ENCODE peak calls at places on chromosome 12, in nine cellular contexts. One of them, this sample, is unnamed.

GRCh38 chr12:42267408-42268190 is 29.6 kb upstream of the YAF2 start:
- DNase-seq in mucosa of gallbladder: no peak
- DNase-seq in T-helper 2 cell: no peak
- DNase-seq in islet precursor cell: peak; percentile 63
- DNase-seq in T47D: no peak
- DNase-seq in left lobe of liver: no peak
- DNase-seq in foreskin fibroblast: no peak
- DNase-seq in COR-L47: no peak
- DNase-seq in mesenteric fat pad: no peak
- DNase-seq in this sample: no peak

GRCh38 chr12:22042981-22043669 is 2.9 kb upstream of the CMAS start:
- DNase-seq in foreskin fibroblast: peak; percentile 47
- DNase-seq in left lobe of liver: no peak
- DNase-seq in T-helper 2 cell: no peak
- DNase-seq in mesenteric fat pad: no peak
- DNase-seq in mucosa of gallbladder: no peak
- DNase-seq in islet precursor cell: no peak
- DNase-seq in COR-L47: no peak
- DNase-seq in T47D: peak; percentile 36
- DNase-seq in this sample: no peak

GRCh38 chr12:31803306-31804184 is 74.7 kb upstream of the AMN1 start:
- DNase-seq in T-helper 2 cell: no peak
- DNase-seq in islet precursor cell: peak; percentile 21
- DNase-seq in left lobe of liver: no peak
- DNase-seq in T47D: peak; percentile 32
- DNase-seq in foreskin fibroblast: no peak
- DNase-seq in mucosa of gallbladder: no peak
- DNase-seq in mesenteric fat pad: no peak
- DNase-seq in COR-L47: no peak
- DNase-seq in this sample: no peak

GRCh38 chr12:44889871-44890270 is 13.8 kb upstream of the NELL2 start:
- DNase-seq in T47D: peak; percentile 6
- DNase-seq in islet precursor cell: no peak
- DNase-seq in left lobe of liver: no peak
- DNase-seq in foreskin fibroblast: no peak
- DNase-seq in T-helper 2 cell: no peak
- DNase-seq in COR-L47: no peak
- DNase-seq in mesenteric fat pad: no peak
- DNase-seq in mucosa of gallbladder: no peak
- DNase-seq in this sample: no peak

GRCh38 chr12:124390442-124391116 is 95.7 kb downstream of the RFLNA start:
- DNase-seq in T47D: no peak
- DNase-seq in COR-L47: no peak
- DNase-seq in mesenteric fat pad: no peak
- DNase-seq in left lobe of liver: no peak
- DNase-seq in islet precursor cell: no peak
- DNase-seq in T-helper 2 cell: no peak
- DNase-seq in foreskin fibroblast: peak; percentile 72
- DNase-seq in mucosa of gallbladder: peak; percentile 59
- DNase-seq in this sample: peak; percentile 79

GRCh38 chr12:12788131-12788530 is 2.7 kb downstream of the APOLD1 start:
- DNase-seq in mucosa of gallbladder: no peak
- DNase-seq in mesenteric fat pad: no peak
- DNase-seq in islet precursor cell: no peak
- DNase-seq in T-helper 2 cell: no peak
- DNase-seq in COR-L47: no peak
- DNase-seq in left lobe of liver: no peak
- DNase-seq in foreskin fibroblast: no peak
- DNase-seq in T47D: no peak
- DNase-seq in this sample: peak; percentile 16

GRCh38 chr12:623865-624372 is 39.3 kb downstream of the NINJ2 start:
- DNase-seq in left lobe of liver: no peak
- DNase-seq in T-helper 2 cell: no peak
- DNase-seq in mucosa of gallbladder: no peak
- DNase-seq in COR-L47: no peak
- DNase-seq in T47D: no peak
- DNase-seq in mesenteric fat pad: no peak
- DNase-seq in islet precursor cell: no peak
- DNase-seq in foreskin fibroblast: no peak
- DNase-seq in this sample: no peak

GRCh38 chr12:82357340-82357739 is 847 bp downstream of the CCDC59 start:
- DNase-seq in COR-L47: no peak
- DNase-seq in islet precursor cell: no peak
- DNase-seq in left lobe of liver: no peak
- DNase-seq in mesenteric fat pad: no peak
- DNase-seq in T-helper 2 cell: no peak
- DNase-seq in foreskin fibroblast: no peak
- DNase-seq in T47D: no peak
- DNase-seq in mucosa of gallbladder: no peak
- DNase-seq in this sample: no peak

GRCh38 chr12:63098851-63099250 is 52.1 kb downstream of the AVPR1A start:
- DNase-seq in foreskin fibroblast: no peak
- DNase-seq in left lobe of liver: no peak
- DNase-seq in T-helper 2 cell: no peak
- DNase-seq in islet precursor cell: no peak
- DNase-seq in COR-L47: peak; percentile 10
- DNase-seq in T47D: peak; percentile 50
- DNase-seq in mucosa of gallbladder: no peak
- DNase-seq in mesenteric fat pad: no peak
- DNase-seq in this sample: no peak

GRCh38 chr12:27198036-27198435 is 46.0 kb upstream of the STK38L start:
- DNase-seq in mucosa of gallbladder: no peak
- DNase-seq in COR-L47: no peak
- DNase-seq in mesenteric fat pad: no peak
- DNase-seq in islet precursor cell: peak; percentile 76
- DNase-seq in T-helper 2 cell: no peak
- DNase-seq in foreskin fibroblast: peak; percentile 44
- DNase-seq in left lobe of liver: no peak
- DNase-seq in T47D: no peak
- DNase-seq in this sample: no peak

GRCh38 chr12:19018302-19018980 is 111.1 kb upstream of the PLEKHA5 start:
- DNase-seq in islet precursor cell: peak; percentile 57
- DNase-seq in mesenteric fat pad: no peak
- DNase-seq in left lobe of liver: no peak
- DNase-seq in T-helper 2 cell: no peak
- DNase-seq in COR-L47: no peak
- DNase-seq in foreskin fibroblast: peak; percentile 74
- DNase-seq in T47D: no peak
- DNase-seq in mucosa of gallbladder: no peak
- DNase-seq in this sample: no peak

GRCh38 chr12:75591628-75592027 is 80.2 kb upstream of the KRR1 start:
- DNase-seq in mesenteric fat pad: no peak
- DNase-seq in mucosa of gallbladder: no peak
- DNase-seq in foreskin fibroblast: no peak
- DNase-seq in islet precursor cell: no peak
- DNase-seq in left lobe of liver: no peak
- DNase-seq in T-helper 2 cell: no peak
- DNase-seq in COR-L47: no peak
- DNase-seq in T47D: no peak
- DNase-seq in this sample: no peak

GRCh38 chr12:43282106-43282505 is 269.9 kb downstream of the ADAMTS20 start:
- DNase-seq in mucosa of gallbladder: no peak
- DNase-seq in left lobe of liver: no peak
- DNase-seq in COR-L47: no peak
- DNase-seq in mesenteric fat pad: no peak
- DNase-seq in T47D: peak; percentile 48
- DNase-seq in T-helper 2 cell: no peak
- DNase-seq in islet precursor cell: no peak
- DNase-seq in foreskin fibroblast: no peak
- DNase-seq in this sample: no peak

GRCh38 chr12:131345521-131346436 is 365.1 kb upstream of the SFSWAP start:
- DNase-seq in mucosa of gallbladder: no peak
- DNase-seq in islet precursor cell: peak; percentile 53
- DNase-seq in foreskin fibroblast: no peak
- DNase-seq in T47D: no peak
- DNase-seq in mesenteric fat pad: peak; percentile 68
- DNase-seq in COR-L47: no peak
- DNase-seq in T-helper 2 cell: no peak
- DNase-seq in left lobe of liver: no peak
- DNase-seq in this sample: no peak

GRCh38 chr12:55718020-55718419 is 2.2 kb upstream of the RDH5 start:
- DNase-seq in COR-L47: no peak
- DNase-seq in mesenteric fat pad: no peak
- DNase-seq in left lobe of liver: no peak
- DNase-seq in T-helper 2 cell: no peak
- DNase-seq in foreskin fibroblast: no peak
- DNase-seq in T47D: no peak
- DNase-seq in mucosa of gallbladder: no peak
- DNase-seq in islet precursor cell: no peak
- DNase-seq in this sample: no peak

GRCh38 chr12:119365451-119365850 is 30.9 kb downstream of the CCDC60 start:
- DNase-seq in islet precursor cell: no peak
- DNase-seq in foreskin fibroblast: no peak
- DNase-seq in COR-L47: no peak
- DNase-seq in mesenteric fat pad: no peak
- DNase-seq in left lobe of liver: no peak
- DNase-seq in T47D: no peak
- DNase-seq in mucosa of gallbladder: no peak
- DNase-seq in T-helper 2 cell: no peak
- DNase-seq in this sample: no peak

GRCh38 chr12:48958049-48958388 is 732 bp upstream of the ARF3 start:
- DNase-seq in mucosa of gallbladder: no peak
- DNase-seq in foreskin fibroblast: no peak
- DNase-seq in T-helper 2 cell: no peak
- DNase-seq in left lobe of liver: no peak
- DNase-seq in COR-L47: no peak
- DNase-seq in T47D: no peak
- DNase-seq in mesenteric fat pad: no peak
- DNase-seq in islet precursor cell: no peak
- DNase-seq in this sample: no peak

GRCh38 chr12:68403711-68404110 is 71.5 kb upstream of the MDM1 start:
- DNase-seq in left lobe of liver: no peak
- DNase-seq in COR-L47: no peak
- DNase-seq in T-helper 2 cell: no peak
- DNase-seq in mucosa of gallbladder: no peak
- DNase-seq in T47D: peak; percentile 32
- DNase-seq in mesenteric fat pad: no peak
- DNase-seq in foreskin fibroblast: no peak
- DNase-seq in islet precursor cell: peak; percentile 12
- DNase-seq in this sample: no peak

GRCh38 chr12:117986705-117987469 is 18.1 kb upstream of the KSR2 start:
- DNase-seq in COR-L47: no peak
- DNase-seq in islet precursor cell: no peak
- DNase-seq in foreskin fibroblast: no peak
- DNase-seq in left lobe of liver: no peak
- DNase-seq in T-helper 2 cell: no peak
- DNase-seq in mesenteric fat pad: no peak
- DNase-seq in mucosa of gallbladder: no peak
- DNase-seq in T47D: no peak
- DNase-seq in this sample: no peak

GRCh38 chr12:106013941-106014340 is 124.8 kb downstream of the NUAK1 start:
- DNase-seq in islet precursor cell: no peak
- DNase-seq in mucosa of gallbladder: no peak
- DNase-seq in mesenteric fat pad: no peak
- DNase-seq in COR-L47: no peak
- DNase-seq in T-helper 2 cell: no peak
- DNase-seq in foreskin fibroblast: no peak
- DNase-seq in left lobe of liver: no peak
- DNase-seq in T47D: no peak
- DNase-seq in this sample: no peak

GRCh38 chr12:104219361-104219892 is 3.8 kb downstream of the TXNRD1 start:
- DNase-seq in T-helper 2 cell: no peak
- DNase-seq in islet precursor cell: no peak
- DNase-seq in foreskin fibroblast: peak; percentile 89
- DNase-seq in left lobe of liver: no peak
- DNase-seq in T47D: peak; percentile 63
- DNase-seq in COR-L47: peak; percentile 37
- DNase-seq in mesenteric fat pad: no peak
- DNase-seq in mucosa of gallbladder: peak; percentile 57
- DNase-seq in this sample: peak; percentile 60

GRCh38 chr12:86367137-86367536 is 110.9 kb upstream of the MGAT4C start:
- DNase-seq in foreskin fibroblast: no peak
- DNase-seq in COR-L47: no peak
- DNase-seq in islet precursor cell: no peak
- DNase-seq in T-helper 2 cell: no peak
- DNase-seq in left lobe of liver: no peak
- DNase-seq in mesenteric fat pad: no peak
- DNase-seq in mucosa of gallbladder: no peak
- DNase-seq in T47D: no peak
- DNase-seq in this sample: no peak

GRCh38 chr12:2957816-2958431 is 1.3 kb upstream of the TEAD4 start:
- DNase-seq in T-helper 2 cell: no peak
- DNase-seq in mesenteric fat pad: no peak
- DNase-seq in left lobe of liver: no peak
- DNase-seq in islet precursor cell: no peak
- DNase-seq in COR-L47: no peak
- DNase-seq in mucosa of gallbladder: no peak
- DNase-seq in T47D: no peak
- DNase-seq in foreskin fibroblast: no peak
- DNase-seq in this sample: no peak

GRCh38 chr12:131801254-131801866 is 26.8 kb upstream of the MMP17 start:
- DNase-seq in T-helper 2 cell: no peak
- DNase-seq in left lobe of liver: no peak
- DNase-seq in mesenteric fat pad: no peak
- DNase-seq in islet precursor cell: no peak
- DNase-seq in foreskin fibroblast: no peak
- DNase-seq in mucosa of gallbladder: no peak
- DNase-seq in COR-L47: no peak
- DNase-seq in T47D: no peak
- DNase-seq in this sample: no peak

GRCh38 chr12:67515679-67516363 is 132.7 kb upstream of the DYRK2 start:
- DNase-seq in T-helper 2 cell: peak; percentile 31
- DNase-seq in islet precursor cell: no peak
- DNase-seq in left lobe of liver: no peak
- DNase-seq in foreskin fibroblast: no peak
- DNase-seq in COR-L47: peak; percentile 81
- DNase-seq in mesenteric fat pad: no peak
- DNase-seq in mucosa of gallbladder: peak; percentile 45
- DNase-seq in T47D: no peak
- DNase-seq in this sample: no peak

GRCh38 chr12:104555650-104556049 is 98.9 kb downstream of the CHST11 start:
- DNase-seq in mucosa of gallbladder: no peak
- DNase-seq in T47D: peak; percentile 16
- DNase-seq in left lobe of liver: no peak
- DNase-seq in foreskin fibroblast: no peak
- DNase-seq in COR-L47: peak; percentile 94
- DNase-seq in islet precursor cell: peak; percentile 93
- DNase-seq in mesenteric fat pad: no peak
- DNase-seq in T-helper 2 cell: no peak
- DNase-seq in this sample: no peak

GRCh38 chr12:113734503-113734902 is 231.6 kb downstream of the RBM19 start:
- DNase-seq in T47D: no peak
- DNase-seq in left lobe of liver: no peak
- DNase-seq in COR-L47: no peak
- DNase-seq in T-helper 2 cell: no peak
- DNase-seq in foreskin fibroblast: no peak
- DNase-seq in mucosa of gallbladder: no peak
- DNase-seq in mesenteric fat pad: no peak
- DNase-seq in islet precursor cell: no peak
- DNase-seq in this sample: no peak

GRCh38 chr12:58395470-58395869 is 454.1 kb downstream of the ATP23 start:
- DNase-seq in mucosa of gallbladder: no peak
- DNase-seq in COR-L47: no peak
- DNase-seq in mesenteric fat pad: no peak
- DNase-seq in islet precursor cell: peak; percentile 82
- DNase-seq in foreskin fibroblast: peak; percentile 21
- DNase-seq in left lobe of liver: no peak
- DNase-seq in T-helper 2 cell: no peak
- DNase-seq in T47D: no peak
- DNase-seq in this sample: no peak

GRCh38 chr12:41368006-41368405 is 179.9 kb downstream of the PDZRN4 start:
- DNase-seq in mesenteric fat pad: no peak
- DNase-seq in islet precursor cell: no peak
- DNase-seq in foreskin fibroblast: no peak
- DNase-seq in left lobe of liver: no peak
- DNase-seq in mucosa of gallbladder: no peak
- DNase-seq in T-helper 2 cell: no peak
- DNase-seq in COR-L47: peak; percentile 2
- DNase-seq in T47D: peak; percentile 39
- DNase-seq in this sample: no peak

GRCh38 chr12:116266220-116266619 is 11.3 kb downstream of the MED13L start:
- DNase-seq in T-helper 2 cell: no peak
- DNase-seq in mucosa of gallbladder: no peak
- DNase-seq in left lobe of liver: no peak
- DNase-seq in islet precursor cell: peak; percentile 75
- DNase-seq in mesenteric fat pad: no peak
- DNase-seq in COR-L47: no peak
- DNase-seq in foreskin fibroblast: no peak
- DNase-seq in T47D: peak; percentile 90
- DNase-seq in this sample: no peak

GRCh38 chr12:17992002-17992656 is 97.9 kb downstream of the RERGL start:
- DNase-seq in mesenteric fat pad: no peak
- DNase-seq in islet precursor cell: no peak
- DNase-seq in left lobe of liver: no peak
- DNase-seq in mucosa of gallbladder: no peak
- DNase-seq in foreskin fibroblast: peak; percentile 7
- DNase-seq in COR-L47: peak; percentile 48
- DNase-seq in T-helper 2 cell: no peak
- DNase-seq in T47D: peak; percentile 64
- DNase-seq in this sample: peak; percentile 30